ENCODE peak calls at places on chromosomes 11 and 22, in five cellular contexts. P is A549; Y is CD8-positive, alpha-beta T cell; Q is tibial nerve; W is prostate gland. R is an unnamed sample.

GRCh38 chr11:117511981-117512448 is 184.4 kb downstream of the CEP164 start:
- DNase-seq in Y (no peak), P (no peak), Q (no peak), W (no peak), R (peak; percentile 61)

GRCh38 chr22:42064629-42065028 is 6.0 kb downstream of the NAGA start:
- DNase-seq in Q (no peak), Y (no peak), W (no peak), P (no peak), R (no peak)

GRCh38 chr22:25120093-25120561 is 79.5 kb upstream of the CRYBB3 start:
- DNase-seq in W (peak; percentile 79), Q (no peak), Y (no peak), P (peak; percentile 49), R (no peak)

GRCh38 chr22:49660794-49661781 is 166.6 kb downstream of the BRD1 start:
- DNase-seq in W (no peak), Q (no peak), P (no peak), Y (no peak), R (no peak)

GRCh38 chr11:2534131-2534956 is 89.5 kb downstream of the KCNQ1 start:
- DNase-seq in P (no peak), Q (no peak), W (no peak), Y (no peak), R (no peak)

GRCh38 chr22:24407278-24407665 is 20.1 kb upstream of the ADORA2A start:
- DNase-seq in W (no peak), Y (no peak), P (no peak), Q (no peak), R (no peak)

GRCh38 chr22:27223317-27224177 is 566.2 kb downstream of the MIAT start:
- DNase-seq in W (no peak), P (peak; percentile 68), Y (no peak), Q (no peak), R (no peak)

GRCh38 chr22:20882855-20883254 is 24.0 kb downstream of the SNAP29 start:
- DNase-seq in P (no peak), W (no peak), Y (no peak), Q (no peak), R (no peak)

GRCh38 chr11:61037694-61038093 is 64.6 kb upstream of the CD5 start:
- DNase-seq in P (no peak), Q (no peak), W (no peak), Y (no peak), R (no peak)

GRCh38 chr22:17087176-17088131 is 2.7 kb downstream of the IL17RA start:
- DNase-seq in W (no peak), Q (no peak), Y (no peak), P (no peak), R (no peak)

GRCh38 chr11:62725686-62726085 is 1.6 kb downstream of the HNRNPUL2 start:
- DNase-seq in Y (no peak), W (no peak), P (no peak), Q (no peak), R (no peak)

GRCh38 chr11:62726156-62727006 is 876 bp downstream of the HNRNPUL2 start:
- DNase-seq in Y (peak; percentile 25), P (no peak), W (peak; percentile 21), Q (no peak), R (peak; percentile 42)

GRCh38 chr11:62724171-62724570 is 3.1 kb downstream of the HNRNPUL2 start:
- DNase-seq in Y (no peak), W (no peak), Q (no peak), P (no peak), R (no peak)

GRCh38 chr11:62727833-62728721 is at the start of gene TTC9C:
- DNase-seq in P (peak; percentile 98), Q (peak; percentile 88), Y (peak; percentile 81), W (peak; percentile 89), R (peak; percentile 83)

DNA sequence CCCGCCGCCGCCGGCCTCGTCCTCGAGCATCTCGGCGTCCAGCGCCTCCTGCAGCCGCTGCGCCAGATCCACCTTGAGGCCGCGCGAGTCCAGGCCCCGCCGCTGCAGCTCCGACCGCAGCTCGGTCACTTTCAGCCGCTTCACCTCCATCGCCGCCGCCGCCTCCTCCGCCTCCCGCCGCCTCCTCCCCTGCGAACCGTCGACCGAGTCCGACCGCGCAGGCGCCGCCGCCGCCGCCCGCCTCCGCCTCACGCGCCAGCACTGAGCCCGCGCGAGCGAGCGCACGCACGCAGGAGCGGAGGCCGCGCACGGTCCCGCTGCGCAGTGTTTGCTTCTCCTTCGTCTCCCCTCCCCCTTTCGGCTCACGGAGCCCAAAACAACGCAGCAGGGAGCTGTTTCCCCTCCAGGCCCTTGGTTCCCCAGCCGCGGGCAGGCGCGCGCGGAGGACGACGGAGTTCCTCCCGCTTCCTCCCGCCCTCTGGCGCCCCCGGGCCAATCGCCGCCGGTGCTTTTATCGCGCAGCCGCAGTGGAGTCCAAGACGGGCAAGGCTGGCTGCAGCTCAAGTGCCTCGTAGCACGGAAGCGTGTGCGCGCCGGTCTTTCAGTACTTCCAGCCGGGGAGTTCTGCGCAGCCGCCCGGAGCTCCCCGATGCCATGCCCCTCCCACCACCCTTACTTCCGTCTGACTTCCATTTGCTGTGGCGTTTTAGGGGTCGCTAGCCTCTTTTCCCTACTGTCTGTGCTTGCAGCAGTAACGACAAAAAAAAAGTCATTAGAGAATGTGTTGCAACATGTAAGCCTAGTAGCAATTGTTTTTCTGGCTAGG is at the start of gene HNRNPUL2:
- DNase-seq in W (peak; percentile 97), Y (peak; percentile 98), Q (peak; percentile 95), P (peak; percentile 100), R (peak; percentile 97)
- TF ChIP-seq CTCF in W (peak; percentile 40), Y (no peak), Q (no peak), P (no peak), R (no peak)

DNA sequence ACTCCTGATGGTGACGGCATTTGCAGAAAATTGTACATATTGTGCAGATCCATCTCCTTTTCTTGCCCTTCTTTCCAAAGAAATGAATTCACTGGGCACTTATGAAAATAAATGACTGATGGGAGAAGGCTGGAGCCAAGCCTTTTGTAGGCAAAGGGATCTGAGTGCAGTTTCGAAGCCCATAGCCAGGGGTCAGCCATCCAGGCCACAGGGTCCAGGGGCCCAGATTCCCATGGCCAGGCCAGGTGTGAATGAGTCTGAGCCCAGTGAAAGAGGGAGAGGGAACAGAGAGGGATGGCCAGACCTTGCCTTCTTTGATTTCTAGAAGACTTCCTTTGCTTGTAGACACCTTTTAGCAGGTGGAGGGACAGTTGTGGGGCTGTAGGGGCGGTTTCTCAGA is 209.1 kb downstream of the KIRREL3 start:
- DNase-seq in P (no peak), W (no peak), Y (no peak), Q (no peak), R (no peak)
- TF ChIP-seq CTCF in P (no peak), W (no peak), Y (no peak), Q (no peak), R (peak; percentile 16)

DNA sequence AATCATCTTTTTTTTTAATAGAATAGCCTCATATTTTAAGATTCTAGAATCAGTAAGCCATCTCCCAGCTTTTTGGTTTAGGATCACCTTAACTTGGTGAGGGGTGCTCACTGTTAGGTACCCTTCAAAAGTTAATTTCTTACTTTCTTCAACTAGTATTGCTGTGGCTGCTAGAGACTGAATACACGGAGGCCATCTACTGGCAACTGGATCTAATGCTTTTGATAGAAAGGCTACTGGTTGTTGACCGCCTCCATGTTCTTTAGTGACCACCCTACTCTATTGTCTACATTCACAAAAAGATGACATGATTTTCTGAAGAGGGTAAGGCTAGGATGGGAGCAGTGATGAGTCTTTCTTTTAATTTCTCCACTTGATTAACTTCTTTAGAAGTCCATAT is 16.7 kb upstream of the ALDH3B2 start:
- DNase-seq in Y (no peak), W (no peak), P (no peak), Q (no peak), R (no peak)
- TF ChIP-seq CTCF in Y (no peak), W (peak; percentile 13), P (peak; percentile 44), Q (peak; percentile 6), R (no peak)

DNA sequence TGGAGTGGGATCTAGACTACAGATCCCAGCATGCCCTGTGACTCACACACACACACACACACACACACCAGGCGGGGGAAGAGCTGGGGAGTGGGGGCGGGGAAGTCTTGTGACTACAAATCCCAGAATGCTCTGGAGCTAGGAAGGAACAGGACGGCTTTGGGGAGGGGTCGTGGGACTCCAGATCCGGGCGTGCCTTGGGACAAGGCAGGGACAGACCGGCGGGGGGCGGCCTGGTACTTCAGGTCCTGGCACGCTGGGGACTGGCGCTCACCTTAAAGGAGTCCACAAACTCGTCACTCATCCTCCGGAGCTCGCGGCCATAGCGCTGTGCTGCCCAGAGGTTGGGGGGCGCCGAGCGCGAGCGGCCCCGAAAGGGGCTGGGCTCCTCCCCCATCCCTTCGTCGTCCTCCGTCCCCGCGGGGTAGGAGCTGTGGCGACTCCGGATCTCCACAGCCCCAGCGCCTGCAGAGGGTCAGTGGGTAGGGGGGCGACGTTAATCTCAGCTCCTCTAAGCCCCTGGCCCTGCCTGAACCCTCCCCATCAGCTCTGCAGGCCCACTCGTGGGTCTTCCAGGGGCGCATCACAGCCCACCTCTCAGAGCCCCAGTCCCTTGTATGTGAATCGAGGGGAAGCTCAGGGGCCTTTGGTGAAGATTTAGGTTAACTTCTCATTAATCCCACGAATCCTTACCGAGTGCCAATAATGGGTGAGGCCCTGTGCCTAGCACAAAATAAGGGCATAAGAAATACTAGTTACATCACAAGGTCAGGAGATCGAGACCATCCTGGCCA is 12.9 kb downstream of the BAD start:
- DNase-seq in Q (peak; percentile 86), Y (peak; percentile 74), P (peak; percentile 96), W (peak; percentile 94), R (peak; percentile 88)
- TF ChIP-seq CTCF in Q (no peak), Y (no peak), P (peak; percentile 20), W (peak; percentile 42), R (no peak)

GRCh38 chr11:43988040-43988793 is 45.8 kb downstream of the C11orf96 start:
- DNase-seq in Q (no peak), W (no peak), Y (no peak), P (no peak), R (no peak)
- TF ChIP-seq CTCF in Q (no peak), W (no peak), Y (no peak), P (no peak), R (no peak)

GRCh38 chr11:74877132-74877531 is 71.8 kb downstream of the XRRA1 start:
- DNase-seq in P (peak; percentile 61), Q (no peak), W (no peak), Y (no peak), R (no peak)
- TF ChIP-seq CTCF in P (peak; percentile 34), Q (peak; percentile 24), W (no peak), Y (peak; percentile 35), R (peak; percentile 43)

DNA sequence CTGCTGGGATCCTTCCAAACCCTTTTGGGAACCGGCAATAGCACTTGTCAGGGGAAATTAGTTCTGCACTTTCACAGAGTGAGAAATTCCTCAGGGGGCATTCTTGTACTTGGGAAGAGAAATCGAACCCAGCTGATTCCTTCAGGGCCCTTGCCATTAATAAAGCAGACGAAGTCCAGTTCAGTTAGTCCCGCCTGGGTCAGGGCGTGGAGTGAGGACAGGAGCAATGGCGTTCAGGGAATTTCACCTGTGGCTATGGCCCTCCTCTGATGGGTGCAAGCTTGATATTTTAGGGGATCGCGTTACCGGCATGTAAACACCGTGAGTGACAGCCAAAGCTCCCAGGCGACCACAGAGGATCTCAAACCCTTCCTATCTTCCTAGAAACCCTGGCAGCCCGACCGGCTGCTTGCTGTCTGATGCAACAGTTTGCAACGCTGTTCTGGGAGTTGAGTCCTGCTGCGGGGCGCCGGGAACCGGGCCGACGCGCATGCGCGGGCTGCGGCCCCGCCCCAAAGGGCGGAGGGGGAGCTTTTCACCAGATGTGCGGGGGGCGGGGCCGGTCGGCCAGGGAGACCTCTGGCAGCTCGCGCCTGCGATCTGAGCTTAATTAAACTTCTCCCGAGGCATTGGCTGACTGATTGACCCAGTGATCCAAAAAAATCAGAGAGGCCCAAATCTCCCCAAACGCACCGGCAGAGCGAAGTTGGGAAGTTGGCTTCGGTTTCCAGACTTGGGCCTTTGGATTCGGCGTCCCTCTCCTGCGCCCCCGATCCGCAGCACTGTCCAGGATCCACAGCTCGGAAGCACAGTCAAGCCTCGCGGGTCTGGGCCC is 34.3 kb upstream of the CREB3L1 start:
- DNase-seq in Q (peak; percentile 91), Y (peak; percentile 81), W (peak; percentile 89), P (peak; percentile 94), R (peak; percentile 97)
- TF ChIP-seq CTCF in Q (no peak), Y (no peak), W (no peak), P (no peak), R (no peak)

R was measured in nephron progenitor cell.